ENCODE peak calls at places on chromosomes 4 and X, in six cellular contexts. U is DND-41; E is thoracic aorta; P is gastrocnemius medialis; H is cardiac muscle cell; F is CD8-positive, alpha-beta memory T cell. W is an unnamed sample. For H3K4me1, the result is how much of the 10 kb centered on the place peaks cover.

GRCh38 chr4:151197258-151197657 is 79.7 kb upstream of the PRSS48 start:
- DNase-seq in U (no peak), E (no peak), P (peak), H (peak), F (no peak), W (no peak)

GRCh38 chr4:43766648-43767047 is 682.0 kb downstream of the KCTD8 start:
- DNase-seq in U (no peak), E (no peak), P (no peak), H (no peak), F (no peak), W (no peak)

GRCh38 chr4:84956014-84956413 is 10.5 kb downstream of the WDFY3 start:
- DNase-seq in U (no peak), E (no peak), P (no peak), H (no peak), F (no peak), W (no peak)

GRCh38 chrX:151151668-151152267 is 24.6 kb upstream of the GPR50 start:
- DNase-seq in U (peak), E (no peak), P (no peak), H (peak), F (peak), W (peak)

GRCh38 chrX:119692241-119693031 is 532 bp downstream of the SEPTIN6 start:
- DNase-seq in U (peak), E (no peak), P (no peak), H (peak), F (peak), W (peak)

GRCh38 chr4:78477276-78477675 is 74.3 kb upstream of the ANXA3 start:
- DNase-seq in U (no peak), E (no peak), P (no peak), H (peak), F (no peak), W (no peak)

GRCh38 chr4:83771113-83771705 is 235.3 kb downstream of the GPAT3 start:
- DNase-seq in U (peak), E (no peak), P (no peak), H (peak), F (no peak), W (no peak)

GRCh38 chrX:72131317-72132294 is at the start of gene RTL5:
- DNase-seq in U (no peak), E (peak), P (peak), H (peak), F (peak), W (peak)

GRCh38 chrX:1493317-1493856 is 40.7 kb upstream of the ASMTL start:
- DNase-seq in U (peak), E (no peak), P (no peak), H (no peak), F (no peak), W (no peak)

GRCh38 chrX:55908685-55909212 is 191.2 kb downstream of the RRAGB start:
- DNase-seq in U (no peak), E (no peak), P (no peak), H (peak), F (no peak), W (peak)

GRCh38 chrX:136064661-136065043 is 79.4 kb downstream of the SLC9A6 start:
- DNase-seq in U (no peak), E (no peak), P (no peak), H (no peak), F (no peak), W (no peak)

GRCh38 chr4:128825226-128825625 is 15.7 kb downstream of the JADE1 start:
- DNase-seq in U (no peak), E (no peak), P (no peak), H (no peak), F (no peak), W (no peak)

GRCh38 chr4:101865501-101866062 is 75.1 kb downstream of the BANK1 start:
- DNase-seq in U (no peak), E (no peak), P (no peak), H (no peak), F (no peak), W (no peak)

GRCh38 chr4:25088342-25088952 is 57.7 kb upstream of the LGI2 start:
- DNase-seq in U (no peak), E (no peak), P (no peak), H (no peak), F (no peak), W (no peak)

GRCh38 chr4:53640576-53641459 is 49.5 kb upstream of the LNX1 start:
- DNase-seq in U (no peak), E (no peak), P (no peak), H (peak), F (no peak), W (no peak)

GRCh38 chr4:122279670-122280069 is 99.1 kb upstream of the ADAD1 start:
- DNase-seq in U (no peak), E (no peak), P (no peak), H (no peak), F (no peak), W (no peak)

GRCh38 chr4:6943870-6944195 is 34.2 kb downstream of the TBC1D14 start:
- DNase-seq in U (no peak), E (no peak), P (no peak), H (no peak), F (no peak), W (no peak)
- H3K4me1 ChIP-seq in U (under half), E (under half), P (under half), H (under half), F (half or more), W (half or more)

GRCh38 chr4:20463176-20463430 is 211.4 kb downstream of the SLIT2 start:
- DNase-seq in U (no peak), E (no peak), P (no peak), H (no peak), F (no peak), W (no peak)
- H3K4me1 ChIP-seq in U (under half), E (under half), P (under half), H (under half), F (under half), W (under half)

GRCh38 chr4:139552506-139552905 is 3.5 kb downstream of the SETD7 start:
- DNase-seq in U (no peak), E (no peak), P (no peak), H (peak), F (no peak), W (no peak)

GRCh38 chr4:139550724-139551429 is 5.1 kb downstream of the SETD7 start:
- DNase-seq in U (no peak), E (no peak), P (no peak), H (peak), F (no peak), W (no peak)

GRCh38 chr4:139553751-139554670 is 2.0 kb downstream of the SETD7 start:
- DNase-seq in U (no peak), E (no peak), P (no peak), H (no peak), F (no peak), W (no peak)

GRCh38 chr4:139554726-139555072 is 1.3 kb downstream of the SETD7 start:
- DNase-seq in U (no peak), E (no peak), P (no peak), H (no peak), F (no peak), W (no peak)

GRCh38 chr4:139552908-139553307 is 3.1 kb downstream of the SETD7 start:
- DNase-seq in U (no peak), E (no peak), P (peak), H (no peak), F (no peak), W (no peak)
- H3K4me1 ChIP-seq in U (under half), E (under half), P (half or more), H (under half), F (under half), W (under half)

GRCh38 chr4:76013540-76013939 is 6.2 kb upstream of the CXCL9 start:
- DNase-seq in U (no peak), E (no peak), P (no peak), H (no peak), F (no peak), W (no peak)
- H3K4me1 ChIP-seq in U (under half), E (under half), P (under half), H (under half), F (under half), W (under half)

DNA sequence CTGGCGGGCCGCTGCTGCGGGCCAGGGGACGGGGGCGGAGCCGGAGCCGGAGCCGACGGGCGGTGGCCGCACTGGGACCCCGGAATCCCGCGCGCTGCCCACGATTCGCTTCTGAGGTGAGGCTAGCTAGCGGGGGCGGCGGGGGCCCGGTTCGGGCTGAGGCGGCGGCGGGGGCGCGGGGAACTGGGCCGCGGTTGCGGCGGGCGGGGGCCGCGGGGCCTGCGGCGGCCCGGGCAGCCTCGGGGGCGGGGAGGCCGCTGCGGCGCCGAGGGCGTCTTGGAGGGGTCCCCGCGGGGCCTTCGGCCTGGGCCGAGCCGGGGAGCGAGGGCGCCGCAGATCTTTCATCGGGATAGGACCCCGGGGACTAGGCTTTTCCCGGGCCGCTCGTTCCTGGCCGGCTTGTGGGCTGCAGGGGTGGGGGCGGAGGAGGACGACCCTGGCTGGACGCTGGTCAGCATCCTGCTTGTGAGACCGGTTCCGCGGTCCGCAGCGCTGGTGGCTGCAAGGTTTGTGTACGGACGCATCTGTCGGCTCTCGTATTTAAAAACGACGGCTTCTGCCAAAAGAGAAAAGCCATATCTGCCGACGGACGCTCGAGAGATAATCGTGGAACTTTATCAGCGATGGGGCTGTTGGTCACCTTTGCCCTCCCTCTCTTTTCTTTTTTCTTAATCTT is 403 bp downstream of the ADD1 start:
- DNase-seq in U (no peak), E (no peak), P (no peak), H (peak), F (no peak), W (no peak)
- H3K4me1 ChIP-seq in U (under half), E (under half), P (under half), H (under half), F (under half), W (half or more)

DNA sequence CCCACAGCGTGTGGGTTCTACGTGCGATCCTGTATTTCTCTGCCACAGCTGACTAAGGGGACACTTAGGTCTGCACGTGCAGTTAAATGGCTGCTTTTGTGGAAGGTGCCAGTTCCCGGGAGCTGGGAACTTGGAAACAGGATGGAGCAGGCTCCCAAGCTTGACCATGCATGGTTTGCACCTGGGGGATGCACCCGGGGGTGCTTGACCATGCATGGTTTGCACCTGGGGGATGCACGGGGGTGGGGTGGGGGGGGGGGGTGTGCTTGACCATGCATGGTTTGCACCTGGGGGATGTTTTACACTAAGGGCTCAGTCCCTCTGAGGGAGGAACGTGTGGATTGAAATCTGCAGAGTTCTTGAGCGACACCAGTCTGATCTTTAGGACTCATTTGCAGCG is 5.7 kb downstream of the WFS1 start:
- DNase-seq in U (no peak), E (no peak), P (no peak), H (no peak), F (no peak), W (no peak)
- H3K4me1 ChIP-seq in U (under half), E (half or more), P (under half), H (under half), F (under half), W (under half)

DNA sequence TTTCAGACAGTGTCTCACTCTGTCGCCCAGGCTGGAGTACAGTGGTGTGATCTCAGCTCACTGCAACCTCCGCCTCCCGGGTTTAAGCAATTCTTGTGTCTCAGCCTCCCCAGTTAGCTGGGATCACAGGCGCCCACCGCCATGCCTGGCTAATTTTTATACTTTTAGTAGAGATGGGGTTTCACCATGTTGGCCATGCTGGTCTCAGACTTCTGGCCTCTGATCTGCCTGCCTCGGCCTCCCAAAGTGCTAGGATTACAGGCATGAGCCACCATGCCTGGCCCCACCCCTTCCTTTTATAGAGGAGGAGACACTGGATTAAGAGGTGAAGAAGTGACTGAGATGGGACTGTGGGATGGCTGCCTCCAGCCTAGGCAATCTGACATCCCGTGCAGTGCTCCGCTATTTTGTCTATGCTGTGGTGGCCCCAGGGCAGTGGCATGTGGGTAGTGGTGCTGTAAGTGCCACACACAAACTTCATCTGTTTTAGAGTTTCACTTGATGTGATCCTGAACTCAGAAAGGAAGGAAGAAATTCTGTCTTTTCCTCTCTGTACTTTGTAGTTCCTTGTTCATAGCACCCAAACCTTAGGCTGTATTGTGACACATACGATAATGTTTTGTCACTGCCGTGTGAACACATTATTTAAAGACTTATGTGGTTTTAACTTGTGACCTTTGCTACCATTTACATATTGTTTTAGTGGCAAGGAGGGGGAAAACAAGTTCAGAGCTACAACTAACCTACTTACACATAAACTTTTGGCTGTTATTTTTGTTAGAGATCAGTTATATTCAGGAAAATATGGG is 48.9 kb downstream of the FNIP2 start:
- DNase-seq in U (no peak), E (no peak), P (no peak), H (no peak), F (no peak), W (no peak)
- H3K4me1 ChIP-seq in U (under half), E (half or more), P (half or more), H (under half), F (under half), W (under half)

DNA sequence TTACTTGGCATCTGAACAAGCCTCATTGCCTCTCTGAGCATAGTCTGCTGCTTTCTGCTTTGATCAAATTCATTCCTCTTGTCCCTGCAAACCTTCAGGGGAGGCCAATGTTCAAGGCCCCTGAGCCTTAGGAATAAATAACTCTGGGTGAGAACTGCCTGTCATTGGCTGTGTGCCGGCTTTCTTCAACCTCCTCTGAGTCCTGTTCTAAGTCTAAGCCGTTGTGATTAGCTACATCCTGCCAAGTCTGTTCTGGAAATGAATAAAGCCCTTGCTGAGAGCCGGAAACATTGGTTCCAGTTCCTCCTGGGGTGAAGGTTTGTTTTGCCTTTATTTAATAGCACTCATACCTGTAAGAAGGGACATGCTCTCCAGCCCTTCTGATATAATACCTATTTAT is 13.8 kb downstream of the RNF4 start:
- DNase-seq in U (no peak), E (no peak), P (peak), H (peak), F (no peak), W (no peak)
- H3K4me1 ChIP-seq in U (under half), E (half or more), P (half or more), H (under half), F (half or more), W (half or more)